ENCODE peak calls at places on chromosome 12, in five cellular contexts. K, L, E, T and O are unnamed samples.

GRCh38 chr12:29229937-29230336 is 80.9 kb downstream of the FAR2 start:
- DNase-seq in K (no peak), L (no peak), E (no peak), T (no peak), O (no peak)

GRCh38 chr12:43776498-43776897 is 17.7 kb downstream of the IRAK4 start:
- DNase-seq in K (no peak), L (no peak), E (no peak), T (no peak), O (peak; percentile 26)

GRCh38 chr12:23063206-23063605 is 438.2 kb downstream of the ETNK1 start:
- DNase-seq in K (no peak), L (no peak), E (no peak), T (no peak), O (no peak)

GRCh38 chr12:6788972-6789905 is at the start of gene CD4:
- DNase-seq in K (no peak), L (peak; percentile 88), E (no peak), T (peak; percentile 77), O (no peak)

GRCh38 chr12:21301-22189 is 45.0 kb upstream of the IQSEC3 start:
- DNase-seq in K (no peak), L (peak; percentile 82), E (no peak), T (no peak), O (no peak)

GRCh38 chr12:132152921-132153321 is 8.7 kb downstream of the NOC4L start:
- DNase-seq in K (no peak), L (peak; percentile 68), E (no peak), T (peak; percentile 45), O (no peak)

GRCh38 chr12:106861984-106862894 is 87.8 kb downstream of the RIC8B start:
- DNase-seq in K (no peak), L (no peak), E (no peak), T (no peak), O (peak; percentile 85)

GRCh38 chr12:57037264-57037663 is 12.7 kb downstream of the MYO1A start:
- DNase-seq in K (no peak), L (no peak), E (no peak), T (no peak), O (no peak)

GRCh38 chr12:14417717-14418116 is 52.2 kb downstream of the ATF7IP start:
- DNase-seq in K (peak; percentile 24), L (peak; percentile 52), E (no peak), T (peak; percentile 67), O (peak; percentile 86)

GRCh38 chr12:103657331-103657730 is 70.3 kb downstream of the STAB2 start:
- DNase-seq in K (no peak), L (no peak), E (no peak), T (no peak), O (no peak)

GRCh38 chr12:42483534-42483857 is 106.0 kb downstream of the PRICKLE1 start:
- DNase-seq in K (no peak), L (no peak), E (peak; percentile 76), T (no peak), O (no peak)

GRCh38 chr12:21305666-21306065 is 29.1 kb downstream of the SLCO1A2 start:
- DNase-seq in K (no peak), L (no peak), E (no peak), T (no peak), O (no peak)

GRCh38 chr12:109099426-109100020 is 2.1 kb downstream of the UNG start:
- DNase-seq in K (no peak), L (no peak), E (no peak), T (no peak), O (no peak)

GRCh38 chr12:81573228-81573627 is 185.9 kb downstream of the PPFIA2 start:
- DNase-seq in K (no peak), L (no peak), E (no peak), T (no peak), O (peak; percentile 17)

GRCh38 chr12:50314629-50315312 is 31.5 kb upstream of the LIMA1 start:
- DNase-seq in K (no peak), L (no peak), E (no peak), T (no peak), O (peak; percentile 72)

GRCh38 chr12:182381-182883 is 31.5 kb downstream of the SLC6A12 start:
- DNase-seq in K (no peak), L (peak; percentile 53), E (no peak), T (peak; percentile 55), O (peak; percentile 52)

GRCh38 chr12:45674583-45674982 is 54.9 kb upstream of the ARID2 start:
- DNase-seq in K (no peak), L (no peak), E (no peak), T (no peak), O (peak; percentile 73)

GRCh38 chr12:1660304-1661187 is 30.3 kb upstream of the ADIPOR2 start:
- DNase-seq in K (peak; percentile 76), L (peak; percentile 87), E (no peak), T (peak; percentile 66), O (no peak)

GRCh38 chr12:82625523-82625922 is 61.2 kb upstream of the TMTC2 start:
- DNase-seq in K (no peak), L (no peak), E (no peak), T (no peak), O (no peak)

GRCh38 chr12:103518899-103519298 is 23.1 kb upstream of the C12orf42 start:
- DNase-seq in K (no peak), L (no peak), E (no peak), T (no peak), O (no peak)

GRCh38 chr12:95100264-95101190 is 27.1 kb upstream of the NR2C1 start:
- DNase-seq in K (no peak), L (no peak), E (no peak), T (no peak), O (no peak)

GRCh38 chr12:71007025-71007424 is 86.5 kb upstream of the PTPRR start:
- DNase-seq in K (no peak), L (no peak), E (no peak), T (no peak), O (no peak)

GRCh38 chr12:26713885-26714383 is 119.1 kb downstream of the ITPR2 start:
- DNase-seq in K (no peak), L (no peak), E (no peak), T (no peak), O (no peak)

GRCh38 chr12:55830601-55831406 is 1.4 kb upstream of the DNAJC14 start:
- DNase-seq in K (peak; percentile 80), L (peak; percentile 87), E (peak; percentile 87), T (peak; percentile 83), O (peak; percentile 68)

GRCh38 chr12:121240484-121241202 is 30.7 kb downstream of the P2RX4 start:
- DNase-seq in K (peak; percentile 36), L (peak; percentile 93), E (peak; percentile 84), T (peak; percentile 84), O (peak; percentile 45)

GRCh38 chr12:70309348-70309747 is 56.7 kb upstream of the KCNMB4 start:
- DNase-seq in K (no peak), L (no peak), E (no peak), T (no peak), O (no peak)

GRCh38 chr12:59850268-59850667 is 254.4 kb downstream of the SLC16A7 start:
- DNase-seq in K (no peak), L (no peak), E (no peak), T (no peak), O (no peak)

GRCh38 chr12:57740656-57741412 is 2.3 kb upstream of the AGAP2 start:
- DNase-seq in K (no peak), L (no peak), E (no peak), T (no peak), O (no peak)

GRCh38 chr12:48973084-48973483 is 1.5 kb upstream of the WNT10B start:
- DNase-seq in K (no peak), L (no peak), E (no peak), T (no peak), O (no peak)

GRCh38 chr12:68406134-68406576 is 74.0 kb upstream of the MDM1 start:
- DNase-seq in K (peak; percentile 85), L (peak; percentile 92), E (peak; percentile 96), T (peak; percentile 97), O (peak; percentile 96)
- TF ChIP-seq CTCF in K (peak; percentile 24), L (peak; percentile 39), E (no peak), T (peak; percentile 38), O (peak; percentile 51)

GRCh38 chr12:9928607-9929006 is 3.6 kb downstream of the CLEC2A start:
- DNase-seq in K (no peak), L (no peak), E (no peak), T (no peak), O (no peak)

GRCh38 chr12:9931245-9931644 is 925 bp downstream of the CLEC2A start:
- DNase-seq in K (no peak), L (no peak), E (no peak), T (no peak), O (no peak)

GRCh38 chr12:9922429-9922828 is 9.7 kb downstream of the CLEC2A start:
- DNase-seq in K (no peak), L (no peak), E (no peak), T (no peak), O (no peak)

GRCh38 chr12:9926876-9927275 is 5.3 kb downstream of the CLEC2A start:
- DNase-seq in K (no peak), L (no peak), E (no peak), T (no peak), O (no peak)

DNA sequence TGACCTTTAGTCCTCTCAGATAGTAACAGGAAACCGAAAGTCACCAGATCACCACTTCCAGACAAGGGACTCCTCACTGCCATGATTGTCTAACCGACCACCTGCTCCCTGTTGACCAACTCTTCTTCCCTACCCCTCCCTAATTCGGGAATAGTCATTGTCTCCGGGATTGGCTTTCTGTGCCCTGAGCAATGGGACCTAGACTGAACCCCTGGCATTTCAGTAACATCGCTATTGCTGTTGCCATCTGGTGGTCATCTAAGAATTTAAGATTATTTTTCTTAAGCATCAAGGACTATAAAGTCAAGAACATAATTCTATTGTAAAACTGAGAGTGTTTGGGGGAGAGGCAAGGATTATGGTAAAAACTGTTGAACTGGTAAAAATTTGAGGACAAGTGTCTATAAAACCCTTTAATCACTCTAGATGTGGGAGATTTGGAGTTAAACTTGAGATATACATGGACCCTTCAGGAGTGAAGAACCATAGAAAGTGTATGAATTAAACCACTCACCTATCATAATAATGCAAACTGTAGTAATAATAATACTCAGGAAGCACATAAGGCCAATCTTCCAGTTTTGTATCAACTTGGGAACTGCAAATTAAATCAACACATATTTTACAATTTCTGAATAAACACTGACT is 6.3 kb downstream of the CLEC2A start:
- DNase-seq in K (no peak), L (no peak), E (no peak), T (no peak), O (peak; percentile 53)
- H3K4me3 ChIP-seq in K (no peak overlapping the region), L (no peak overlapping the region), E (peak overlapping the region; percentile 38), T (peak overlapping the region; percentile 33), O (peak overlapping the region; percentile 14)

DNA sequence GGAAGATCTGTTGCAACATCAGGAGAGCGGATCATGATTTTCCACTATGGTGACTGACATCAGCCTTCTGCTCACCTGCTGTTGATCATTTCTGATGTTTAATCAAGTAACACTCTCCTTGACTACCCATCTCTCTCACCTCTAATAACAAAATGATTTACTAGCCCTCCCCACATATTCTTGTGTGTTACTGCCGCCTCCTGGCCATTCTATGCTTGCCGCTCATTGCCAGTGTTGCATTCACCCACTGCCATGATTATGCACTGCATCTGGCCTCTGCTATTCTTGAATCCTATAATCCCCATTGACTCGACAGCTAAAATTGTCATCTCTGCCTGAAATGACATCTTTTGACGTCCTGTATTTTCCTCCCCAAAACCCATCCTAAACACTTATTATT is 113.8 kb downstream of the RERGL start:
- DNase-seq in K (no peak), L (no peak), E (no peak), T (no peak), O (no peak)
- TF ChIP-seq CTCF in K (no peak), L (no peak), E (no peak), T (no peak), O (no peak)

GRCh38 chr12:32681272-32681671 is 2.2 kb downstream of the DNM1L start:
- DNase-seq in K (no peak), L (no peak), E (no peak), T (no peak), O (no peak)
- H3K4me3 ChIP-seq in K (no peak overlapping the region), L (no peak overlapping the region), E (no peak overlapping the region), T (no peak overlapping the region), O (no peak overlapping the region)